ENCODE peak calls at places on chromosomes 6 and 20, in seven cellular contexts. K is dorsolateral prefrontal cortex, J is HCT116, S is thoracic aorta, Y is lower lobe of right lung, E is psoas muscle, G is A549. P is an unnamed sample.

GRCh38 chr20:19786311-19786710 is 28.3 kb downstream of the RIN2 start:
- DNase-seq in K (no peak), S (no peak), E (no peak), G (no peak), Y (no peak), J (no peak), P (peak)

GRCh38 chr6:143325379-143326140 is 124.9 kb downstream of the ADAT2 start:
- DNase-seq in E (no peak), J (no peak), K (no peak), Y (no peak), G (no peak), S (no peak), P (no peak)

GRCh38 chr6:131813991-131814390 is 6.2 kb downstream of the ENPP1 start:
- DNase-seq in E (no peak), K (no peak), S (no peak), G (no peak), Y (no peak), J (no peak), P (no peak)

GRCh38 chr6:105992315-105992961 is 93.7 kb upstream of the PRDM1 start:
- DNase-seq in J (no peak), K (peak), G (peak), Y (peak), E (peak), S (no peak), P (peak)

GRCh38 chr20:32731882-32732266 is 11.4 kb downstream of the COMMD7 start:
- DNase-seq in Y (peak), G (peak), E (no peak), K (no peak), J (no peak), S (no peak), P (no peak)

GRCh38 chr20:41299899-41300298 is 17.6 kb downstream of the ZHX3 start:
- DNase-seq in K (no peak), J (no peak), E (no peak), G (no peak), S (no peak), Y (no peak), P (no peak)

GRCh38 chr6:66145867-66146266 is 438.8 kb upstream of the EYS start:
- DNase-seq in Y (peak), S (no peak), G (no peak), J (no peak), K (no peak), E (no peak), P (no peak)

GRCh38 chr6:86474081-86474480 is 463.2 kb upstream of the HTR1E start:
- DNase-seq in J (no peak), E (no peak), S (no peak), Y (no peak), K (no peak), G (no peak), P (no peak)

GRCh38 chr6:155787168-155787567 is 331.5 kb upstream of the NOX3 start:
- DNase-seq in E (no peak), J (no peak), Y (no peak), K (no peak), G (no peak), S (no peak), P (no peak)

GRCh38 chr6:53979468-53980067 is 131.7 kb upstream of the MLIP start:
- DNase-seq in Y (no peak), J (peak), S (no peak), K (no peak), G (peak), E (no peak), P (no peak)

GRCh38 chr6:108622601-108623335 is 62.1 kb downstream of the FOXO3 start:
- DNase-seq in G (peak), S (peak), K (peak), J (no peak), Y (peak), E (peak), P (peak)

GRCh38 chr20:22348010-22348409 is 236.4 kb downstream of the FOXA2 start:
- DNase-seq in Y (no peak), K (no peak), G (no peak), J (no peak), S (no peak), E (no peak), P (no peak)

GRCh38 chr20:48467622-48468021 is 360.2 kb downstream of the PREX1 start:
- DNase-seq in K (no peak), G (no peak), E (no peak), J (peak), S (no peak), Y (no peak), P (no peak)

GRCh38 chr6:6224933-6225486 is 95.5 kb downstream of the F13A1 start:
- DNase-seq in S (no peak), Y (no peak), J (no peak), E (no peak), K (no peak), G (peak), P (no peak)
- TF ChIP-seq CTCF in S (no peak), Y (no peak), J (no peak), E (no peak), K (no peak), G (no peak), P (no peak)

GRCh38 chr20:30489604-30490003 is 767.9 kb upstream of the DEFB115 start:
- DNase-seq in G (no peak), E (no peak), S (no peak), J (no peak), Y (no peak), K (no peak), P (no peak)
- H3K4me3 ChIP-seq in G (no peak), E (no peak), S (no peak), J (no peak), Y (no peak), K (peak), P (no peak)

DNA sequence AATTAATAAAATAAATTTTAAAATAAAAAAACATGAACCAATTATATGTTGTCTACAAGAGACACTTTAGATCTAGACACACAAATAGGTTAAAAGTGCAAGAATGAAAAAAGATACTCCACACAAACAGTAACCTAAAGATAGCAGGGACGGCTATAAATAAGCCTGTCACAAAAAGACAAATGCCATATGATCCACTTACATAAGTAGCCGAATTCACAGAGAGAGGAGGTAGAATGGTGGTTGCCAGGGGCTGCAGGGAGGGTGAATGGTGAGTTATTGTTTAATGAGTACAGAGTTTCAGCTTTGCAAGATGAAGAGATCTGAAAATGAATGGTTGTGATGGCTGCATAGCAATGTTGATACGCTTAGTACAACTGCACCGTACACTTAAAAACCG is 32.7 kb downstream of the KATNA1 start:
- DNase-seq in G (no peak), S (no peak), K (no peak), J (no peak), Y (no peak), E (no peak), P (no peak)
- H3K27ac ChIP-seq in G (no peak), S (no peak), K (no peak), J (no peak), Y (no peak), E (no peak), P (no peak)

DNA sequence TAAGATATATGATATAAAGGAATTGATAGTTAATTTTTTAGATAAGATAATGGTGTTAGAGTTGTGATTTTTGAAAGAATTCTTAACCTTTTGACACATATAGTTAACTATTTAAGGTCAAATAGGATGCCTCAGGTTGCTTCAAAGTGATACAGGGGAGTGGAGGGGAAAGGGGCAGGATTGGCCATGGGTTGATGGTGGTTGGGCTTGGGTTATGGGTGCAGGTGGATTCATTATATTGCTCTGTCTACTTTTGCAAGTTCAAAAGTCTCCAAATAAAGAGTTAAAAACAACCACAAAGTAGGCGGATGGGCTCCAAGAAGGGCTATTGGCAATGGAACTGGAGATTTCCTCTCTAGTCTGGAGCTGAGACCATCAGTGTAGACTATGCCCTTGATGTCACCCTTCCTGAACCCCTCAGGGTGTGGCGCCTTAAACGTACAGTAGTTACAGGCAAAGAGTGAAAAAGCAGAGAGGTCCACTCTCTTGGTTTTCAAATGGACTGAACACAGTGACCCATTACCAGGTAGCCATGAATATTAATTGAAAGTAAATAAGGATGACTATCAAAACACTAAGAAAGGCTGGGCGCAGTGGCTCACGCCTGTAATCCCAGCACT is 81.2 kb downstream of the PTPN1 start:
- DNase-seq in E (no peak), K (no peak), G (no peak), S (no peak), Y (no peak), J (no peak), P (no peak)
- TF ChIP-seq CTCF in E (no peak), K (no peak), G (no peak), S (no peak), Y (no peak), J (no peak), P (no peak)

GRCh38 chr6:75205776-75206334 is at the start of gene COL12A1:
- DNase-seq in G (peak), K (peak), E (peak), Y (peak), J (peak), S (peak), P (peak)
- H3K4me3 ChIP-seq in G (peak), K (peak), E (peak), Y (peak), J (peak), S (peak), P (peak)

DNA sequence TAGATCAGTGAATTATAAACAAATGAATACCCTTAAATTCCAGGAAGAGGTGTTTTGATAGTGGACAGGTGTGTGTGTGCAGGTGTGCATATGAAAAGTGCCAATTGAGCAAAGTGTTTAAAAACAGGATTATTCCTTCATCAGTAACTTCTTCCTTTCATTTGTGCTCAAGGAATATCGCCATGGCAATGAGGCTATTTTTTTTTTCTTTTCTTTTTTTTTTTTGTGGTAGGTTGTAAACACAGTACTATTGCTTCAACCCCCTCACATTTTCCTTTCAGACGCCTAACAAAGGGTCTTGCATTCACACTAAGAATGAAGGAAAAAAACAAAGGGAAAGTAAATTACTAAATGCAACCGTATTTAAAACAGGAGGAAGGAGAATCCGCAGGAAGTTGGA is 2.0 kb upstream of the HSPA1B start:
- DNase-seq in Y (no peak), J (no peak), S (no peak), G (no peak), K (no peak), E (no peak), P (no peak)
- H3K27ac ChIP-seq in Y (peak), J (peak), S (peak), G (peak), K (peak), E (peak), P (peak)

DNA sequence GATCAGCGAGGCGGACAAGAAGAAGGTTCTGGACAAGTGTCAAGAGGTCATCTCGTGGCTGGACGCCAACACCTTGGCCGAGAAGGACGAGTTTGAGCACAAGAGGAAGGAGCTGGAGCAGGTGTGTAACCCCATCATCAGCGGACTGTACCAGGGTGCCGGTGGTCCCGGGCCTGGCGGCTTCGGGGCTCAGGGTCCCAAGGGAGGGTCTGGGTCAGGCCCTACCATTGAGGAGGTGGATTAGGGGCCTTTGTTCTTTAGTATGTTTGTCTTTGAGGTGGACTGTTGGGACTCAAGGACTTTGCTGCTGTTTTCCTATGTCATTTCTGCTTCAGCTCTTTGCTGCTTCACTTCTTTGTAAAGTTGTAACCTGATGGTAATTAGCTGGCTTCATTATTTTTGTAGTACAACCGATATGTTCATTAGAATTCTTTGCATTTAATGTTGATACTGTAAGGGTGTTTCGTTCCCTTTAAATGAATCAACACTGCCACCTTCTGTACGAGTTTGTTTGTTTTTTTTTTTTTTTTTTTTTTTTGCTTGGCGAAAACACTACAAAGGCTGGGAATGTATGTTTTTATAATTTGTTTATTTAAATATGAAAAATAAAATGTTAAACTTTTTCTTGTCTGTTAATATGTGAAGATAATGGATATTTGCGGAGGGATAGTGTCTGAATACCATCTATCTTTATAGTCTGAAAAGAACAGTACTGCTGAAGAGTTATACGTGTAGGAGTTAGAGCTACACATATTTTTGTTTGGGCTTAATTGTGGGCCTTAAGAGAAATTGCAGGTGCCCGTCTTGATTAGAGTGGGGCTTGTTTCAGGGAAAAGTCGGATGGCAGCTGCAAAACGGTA is 2.3 kb downstream of the HSPA1B start:
- DNase-seq in Y (peak), E (no peak), G (peak), K (no peak), J (no peak), S (no peak), P (no peak)
- TF ChIP-seq CTCF in Y (peak), E (peak), G (peak), K (peak), J (no peak), S (no peak), P (peak)

GRCh38 chr20:17228624-17229061 is 1.8 kb downstream of the PCSK2 start:
- DNase-seq in G (no peak), Y (peak), J (no peak), E (no peak), K (peak), S (no peak), P (no peak)

GRCh38 chr20:17226410-17227198 is at the start of gene PCSK2:
- DNase-seq in K (peak), Y (peak), G (peak), J (no peak), E (peak), S (no peak), P (no peak)

GRCh38 chr20:17225891-17226409 is 890 bp upstream of the PCSK2 start:
- DNase-seq in G (no peak), Y (peak), K (peak), J (no peak), E (peak), S (no peak), P (no peak)

GRCh38 chr20:17227669-17228623 is 1.1 kb downstream of the PCSK2 start:
- DNase-seq in G (no peak), E (no peak), S (no peak), J (no peak), Y (peak), K (peak), P (no peak)

DNA sequence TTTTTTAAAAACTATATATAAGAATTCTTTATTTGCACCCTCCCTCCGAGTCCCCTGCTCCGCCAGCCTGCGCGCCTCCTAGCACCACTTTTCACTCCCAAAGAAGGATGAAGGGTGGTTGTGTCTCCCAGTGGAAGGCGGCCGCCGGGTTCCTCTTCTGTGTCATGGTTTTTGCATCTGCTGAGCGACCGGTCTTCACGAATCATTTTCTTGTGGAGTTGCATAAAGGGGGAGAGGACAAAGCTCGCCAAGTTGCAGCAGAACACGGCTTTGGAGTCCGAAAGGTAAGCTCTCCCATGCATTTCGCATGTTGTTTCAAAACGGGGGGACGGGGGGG is 327 bp downstream of the PCSK2 start:
- DNase-seq in J (no peak), Y (peak), K (no peak), S (no peak), G (no peak), E (no peak), P (no peak)
- H3K4me3 ChIP-seq in J (no peak), Y (peak), K (peak), S (peak), G (peak), E (peak), P (no peak)

GRCh38 chr6:44193307-44193910 is 23.3 kb upstream of the MYMX start:
- DNase-seq in E (no peak), Y (no peak), K (no peak), G (no peak), S (no peak), J (no peak), P (no peak)
- H3K27ac ChIP-seq in E (no peak), Y (no peak), K (no peak), G (no peak), S (no peak), J (no peak), P (no peak)

P was measured in right atrium auricular region.